ENCODE peak calls at places on chromosome 16, in six cellular contexts. I, T, E, F, O and S are unnamed samples.

GRCh38 chr16:55487048-55487803 is 8.2 kb downstream of the MMP2 start:
- DNase-seq in I (no peak), T (no peak), E (no peak), F (no peak), O (peak; percentile 78), S (peak; percentile 96)

GRCh38 chr16:7487896-7488295 is 155.3 kb downstream of the RBFOX1 start:
- DNase-seq in I (no peak), T (no peak), E (no peak), F (no peak), O (no peak), S (no peak)

GRCh38 chr16:56348168-56349085 is 76.9 kb downstream of the AMFR start:
- DNase-seq in I (no peak), T (no peak), E (no peak), F (no peak), O (peak; percentile 39), S (no peak)

GRCh38 chr16:84032458-84033178 is 10.0 kb downstream of the SLC38A8 start:
- DNase-seq in I (no peak), T (no peak), E (no peak), F (no peak), O (no peak), S (no peak)

GRCh38 chr16:78748471-78748929 is 649.0 kb downstream of the WWOX start:
- DNase-seq in I (no peak), T (peak; percentile 92), E (no peak), F (no peak), O (no peak), S (no peak)

GRCh38 chr16:65624696-65625095 is 502.8 kb upstream of the CDH11 start:
- DNase-seq in I (no peak), T (no peak), E (no peak), F (no peak), O (no peak), S (no peak)

GRCh38 chr16:49348408-49349176 is 25.0 kb upstream of the C16orf78 start:
- DNase-seq in I (no peak), T (no peak), E (no peak), F (no peak), O (no peak), S (no peak)

GRCh38 chr16:85947511-85948509 is 48.8 kb downstream of the IRF8 start:
- DNase-seq in I (no peak), T (no peak), E (no peak), F (no peak), O (no peak), S (no peak)

GRCh38 chr16:54512461-54512860 is 225.9 kb upstream of the IRX3 start:
- DNase-seq in I (no peak), T (no peak), E (no peak), F (no peak), O (no peak), S (no peak)

GRCh38 chr16:2056681-2057407 is 9.1 kb downstream of the TSC2 start:
- DNase-seq in I (no peak), T (no peak), E (no peak), F (no peak), O (no peak), S (no peak)

GRCh38 chr16:2056077-2056476 is 8.3 kb downstream of the TSC2 start:
- DNase-seq in I (peak; percentile 38), T (no peak), E (no peak), F (no peak), O (no peak), S (no peak)

GRCh38 chr16:2054543-2055245 is 6.9 kb downstream of the TSC2 start:
- DNase-seq in I (no peak), T (no peak), E (no peak), F (no peak), O (no peak), S (no peak)

GRCh38 chr16:2053211-2053610 is 5.4 kb downstream of the TSC2 start:
- DNase-seq in I (no peak), T (no peak), E (no peak), F (no peak), O (no peak), S (no peak)

GRCh38 chr16:2053897-2054296 is 6.1 kb downstream of the TSC2 start:
- DNase-seq in I (no peak), T (no peak), E (no peak), F (no peak), O (no peak), S (no peak)
- H3K36me3 ChIP-seq in I (peaks cover 30% of the 10 kb centered on the region), T (peaks cover 23% of the 10 kb centered on the region), E (no peaks in the 10 kb centered on the region), F (peaks cover 45% of the 10 kb centered on the region), O (peaks cover 80% of the 10 kb centered on the region), S (peaks cover 25% of the 10 kb centered on the region)

DNA sequence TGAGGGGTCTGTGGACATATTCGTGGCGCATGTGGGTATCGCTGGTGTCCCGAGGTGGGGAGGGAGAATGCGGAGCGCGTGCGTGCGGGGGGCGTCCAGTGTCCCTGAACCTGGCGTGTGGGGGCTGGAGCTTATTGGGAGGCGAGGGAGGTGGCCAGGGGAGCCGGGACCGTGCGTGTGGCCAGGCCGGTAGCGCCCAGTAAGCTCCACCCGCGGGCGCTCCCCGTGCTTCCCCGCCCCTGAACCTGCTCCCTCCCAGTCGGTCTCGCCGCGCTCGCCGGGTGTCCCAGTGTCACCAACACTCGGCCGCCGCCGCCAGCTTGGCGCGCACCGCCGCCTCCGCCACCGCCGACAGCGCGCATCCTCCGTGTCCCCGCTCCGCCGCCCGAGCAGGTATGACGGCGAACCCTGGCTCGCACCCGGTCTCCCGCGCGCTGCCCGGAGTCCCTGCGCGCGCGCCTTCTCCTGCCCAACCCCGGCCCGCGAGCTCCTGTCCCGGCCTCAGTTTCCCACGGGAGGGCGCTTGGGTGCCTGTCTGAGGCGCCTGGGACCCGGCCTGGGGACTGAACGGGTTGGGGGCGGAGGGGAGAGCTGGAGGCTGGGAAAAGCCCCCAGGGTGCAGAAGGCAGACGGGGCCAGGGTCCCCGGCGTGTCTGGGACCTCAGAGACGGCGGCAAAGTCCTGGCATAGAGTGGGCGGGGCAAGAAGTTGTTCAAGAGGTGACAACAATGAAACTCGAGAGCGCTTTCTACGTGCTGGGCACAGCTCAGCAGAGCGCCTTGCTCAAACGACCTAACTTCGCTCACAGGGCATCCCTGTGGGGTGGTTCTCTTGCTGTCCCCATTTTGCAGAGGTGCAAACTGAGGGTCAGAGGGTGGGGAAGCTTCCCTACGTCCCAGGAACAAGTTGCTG is at the start of gene SCNN1B:
- DNase-seq in I (no peak), T (no peak), E (peak; percentile 48), F (no peak), O (no peak), S (no peak)
- H3K4me3 ChIP-seq in I (no peak within 1 kb of the TSS), T (peak within 1 kb of the TSS; percentile 31), E (peak within 1 kb of the TSS; percentile 84), F (no peak within 1 kb of the TSS), O (peak within 1 kb of the TSS; percentile 46), S (no peak within 1 kb of the TSS)

GRCh38 chr16:18829221-18829620 is 27.9 kb upstream of the ARL6IP1 start:
- DNase-seq in I (no peak), T (no peak), E (no peak), F (no peak), O (no peak), S (no peak)
- H3K36me3 ChIP-seq in I (peaks cover 56% of the 10 kb centered on the region), T (peaks cover 20% of the 10 kb centered on the region), E (peaks cover 52% of the 10 kb centered on the region), F (peaks cover 65% of the 10 kb centered on the region), O (peaks cover 75% of the 10 kb centered on the region), S (peaks cover 11% of the 10 kb centered on the region)

GRCh38 chr16:51113254-51114125 is 37.6 kb downstream of the SALL1 start:
- DNase-seq in I (no peak), T (no peak), E (no peak), F (no peak), O (no peak), S (no peak)
- H3K4me3 ChIP-seq in I (no peak overlapping the region), T (no peak overlapping the region), E (no peak overlapping the region), F (no peak overlapping the region), O (no peak overlapping the region), S (no peak overlapping the region)

GRCh38 chr16:31191697-31192428 is 10.7 kb downstream of the PYCARD start:
- DNase-seq in I (no peak), T (no peak), E (no peak), F (no peak), O (no peak), S (no peak)
- H3K36me3 ChIP-seq in I (peaks cover 89% of the 10 kb centered on the region), T (peaks cover 49% of the 10 kb centered on the region), E (peaks cover 76% of the 10 kb centered on the region), F (peaks cover 95% of the 10 kb centered on the region), O (peaks cover 100% of the 10 kb centered on the region), S (peaks cover 52% of the 10 kb centered on the region)

GRCh38 chr16:24013733-24014645 is 178.2 kb downstream of the PRKCB start:
- DNase-seq in I (no peak), T (no peak), E (no peak), F (no peak), O (no peak), S (no peak)
- H3K4me3 ChIP-seq in I (no peak overlapping the region), T (no peak overlapping the region), E (no peak overlapping the region), F (no peak overlapping the region), O (no peak overlapping the region), S (no peak overlapping the region)